ENCODE peak calls at places on chromosomes 3 and 15, in four cellular contexts. Q is EH; W is GM04504; M is activated CD4-positive, alpha-beta T cell treated with anti-CD3 and anti-CD28 coated beads, Interleukin-2, amount 50 U/mL, for 4 hours. O is an unnamed sample.

GRCh38 chr3:12903000-12903800 is 61.8 kb upstream of the RPL32 start:
- DNase-seq in W (no peak), M (no peak), Q (no peak), O (no peak)

GRCh38 chr15:74752011-74752410 is 3.4 kb downstream of the CYP1A2 start:
- DNase-seq in W (no peak), Q (no peak), M (no peak), O (no peak)

GRCh38 chr15:88987951-88988671 is 74.9 kb upstream of the MFGE8 start:
- DNase-seq in Q (peak), M (no peak), W (no peak), O (peak)

GRCh38 chr15:63040954-63041353 is 1.6 kb upstream of the TPM1 start:
- DNase-seq in M (no peak), W (no peak), Q (peak), O (no peak)

GRCh38 chr15:80611543-80612080 is 83.5 kb upstream of the ABHD17C start:
- DNase-seq in Q (no peak), M (no peak), W (no peak), O (no peak)

GRCh38 chr3:52120576-52121458 is 33.4 kb downstream of the POC1A start:
- DNase-seq in Q (peak), W (no peak), M (no peak), O (no peak)

GRCh38 chr3:136787226-136787793 is 31.6 kb upstream of the SLC35G2 start:
- DNase-seq in Q (peak), W (no peak), M (no peak), O (no peak)

GRCh38 chr3:42159706-42160472 is 68.7 kb downstream of the TRAK1 start:
- DNase-seq in M (no peak), W (no peak), Q (peak), O (peak)

GRCh38 chr15:93300796-93301195 is 211.8 kb upstream of the RGMA start:
- DNase-seq in Q (no peak), M (no peak), W (no peak), O (no peak)

GRCh38 chr3:46183330-46183729 is 24.8 kb downstream of the CCR1 start:
- DNase-seq in Q (no peak), M (no peak), W (no peak), O (no peak)

GRCh38 chr15:101474983-101475382 is 14.5 kb downstream of the PCSK6 start:
- DNase-seq in M (no peak), W (no peak), Q (no peak), O (no peak)

GRCh38 chr3:120791958-120792357 is 49.4 kb downstream of the GTF2E1 start:
- DNase-seq in Q (peak), M (no peak), W (no peak), O (no peak)

GRCh38 chr15:78216276-78217229 is 17.8 kb downstream of the ACSBG1 start:
- DNase-seq in W (no peak), Q (peak), M (no peak), O (no peak)

GRCh38 chr15:93171476-93171875 is 82.5 kb upstream of the RGMA start:
- DNase-seq in W (no peak), Q (no peak), M (no peak), O (no peak)

GRCh38 chr3:133362539-133362938 is 37.3 kb upstream of the BFSP2 start:
- DNase-seq in Q (no peak), M (no peak), W (no peak), O (no peak)

GRCh38 chr3:140447136-140447535 is 230.7 kb upstream of the TRIM42 start:
- DNase-seq in Q (no peak), W (no peak), M (no peak), O (no peak)

GRCh38 chr3:134476306-134476705 is 9.5 kb downstream of the ANAPC13 start:
- DNase-seq in M (no peak), W (no peak), Q (peak), O (no peak)

GRCh38 chr3:27577504-27577903 is 93.3 kb upstream of the SLC4A7 start:
- DNase-seq in M (no peak), W (no peak), Q (no peak), O (no peak)

GRCh38 chr3:37668431-37668830 is 193.2 kb upstream of the CTDSPL start:
- DNase-seq in M (no peak), Q (peak), W (no peak), O (no peak)

GRCh38 chr3:195075941-195076875 is 194.8 kb downstream of the XXYLT1 start:
- DNase-seq in W (peak), M (no peak), Q (no peak), O (no peak)

GRCh38 chr15:61715082-61715481 is 345.2 kb downstream of the VPS13C start:
- DNase-seq in W (no peak), Q (no peak), M (no peak), O (no peak)

GRCh38 chr3:195616681-195617080 is 32.9 kb upstream of the APOD start:
- DNase-seq in W (no peak), Q (no peak), M (no peak), O (no peak)

GRCh38 chr15:74226761-74227540 is 9.2 kb upstream of the CCDC33 start:
- DNase-seq in Q (no peak), W (no peak), M (no peak), O (no peak)

GRCh38 chr15:58467121-58467721 is 35.4 kb downstream of the LIPC start:
- DNase-seq in W (no peak), Q (no peak), M (no peak), O (no peak)

GRCh38 chr15:80562846-80563245 is 132.3 kb upstream of the ABHD17C start:
- DNase-seq in M (no peak), W (no peak), Q (no peak), O (no peak)

GRCh38 chr3:15205934-15206661 is at the start of gene CAPN7:
- DNase-seq in Q (peak), M (peak), W (peak), O (peak)

GRCh38 chr3:117006123-117006522 is 296.5 kb downstream of the TUSC7 start:
- DNase-seq in M (no peak), W (no peak), Q (no peak), O (no peak)

GRCh38 chr15:59405079-59405478 is 32.4 kb upstream of the MYO1E start:
- DNase-seq in W (no peak), Q (no peak), M (no peak), O (no peak)

GRCh38 chr15:92970656-92971055 is 70.5 kb downstream of the CHD2 start:
- DNase-seq in W (no peak), Q (peak), M (no peak), O (no peak)

GRCh38 chr15:101277943-101278564 is 769 bp upstream of the SELENOS start:
- DNase-seq in Q (no peak), M (no peak), W (no peak), O (no peak)

GRCh38 chr3:104132566-104132997 is 1234.1 kb upstream of the ALCAM start:
- DNase-seq in W (no peak), M (no peak), Q (peak), O (no peak)

GRCh38 chr15:40470423-40471104 is at the start of gene CHST14:
- DNase-seq in W (peak), M (peak), Q (peak), O (peak)

GRCh38 chr3:159895430-159895829 is 93.2 kb upstream of the IL12A start:
- DNase-seq in W (no peak), M (no peak), Q (no peak), O (no peak)

GRCh38 chr15:74615313-74616019 is at the start of gene CLK3:
- DNase-seq in M (peak), Q (peak), W (peak), O (peak)

GRCh38 chr3:4981688-4982494 is 2.7 kb downstream of the BHLHE40 start:
- DNase-seq in M (no peak), Q (peak), W (no peak), O (no peak)

GRCh38 chr3:123610331-123610730 is 25.5 kb upstream of the HACD2 start:
- DNase-seq in M (no peak), Q (no peak), W (no peak), O (no peak)

O was measured in WTC11.